ENCODE peak calls at places on chromosomes 16 and 17, in seven cellular contexts. F is brain microvascular endothelial cell, Y is IMR-90, R is tibial artery, M is stomach, C is thyroid gland, P is AG04450. I is an unnamed sample.

GRCh38 chr16:57589374-57589773 is 39.1 kb upstream of the ADGRG1 start:
- DNase-seq in F (no peak), Y (no peak), R (no peak), M (no peak), C (no peak), P (no peak), I (no peak)

GRCh38 chr16:68592466-68593337 is 52.4 kb upstream of the CDH3 start:
- DNase-seq in F (peak), Y (no peak), R (no peak), M (no peak), C (no peak), P (no peak), I (no peak)

GRCh38 chr17:21210411-21211076 is 3.4 kb downstream of the TMEM11 start:
- DNase-seq in F (no peak), Y (no peak), R (no peak), M (no peak), C (peak), P (no peak), I (no peak)

GRCh38 chr16:23537390-23537789 is 19.8 kb downstream of the EARS2 start:
- DNase-seq in F (no peak), Y (no peak), R (no peak), M (no peak), C (no peak), P (no peak), I (no peak)

GRCh38 chr16:4388275-4389021 is 16.8 kb downstream of the VASN start:
- DNase-seq in F (no peak), Y (no peak), R (no peak), M (no peak), C (no peak), P (no peak), I (no peak)

GRCh38 chr17:49850772-49851386 is 3.0 kb upstream of the TAC4 start:
- DNase-seq in F (no peak), Y (no peak), R (no peak), M (no peak), C (peak), P (no peak), I (no peak)

GRCh38 chr17:50817142-50817751 is 18.1 kb upstream of the WFIKKN2 start:
- DNase-seq in F (no peak), Y (no peak), R (no peak), M (peak), C (peak), P (no peak), I (no peak)

GRCh38 chr16:1691276-1691675 is 13.2 kb downstream of the JPT2 start:
- DNase-seq in F (peak), Y (peak), R (no peak), M (no peak), C (no peak), P (no peak), I (no peak)

GRCh38 chr17:40399185-40399584 is 18.5 kb downstream of the TOP2A start:
- DNase-seq in F (peak), Y (peak), R (no peak), M (no peak), C (no peak), P (peak), I (no peak)

GRCh38 chr16:2149630-2150417 is 1.4 kb downstream of the RAB26 start:
- DNase-seq in F (no peak), Y (no peak), R (no peak), M (no peak), C (no peak), P (no peak), I (no peak)

GRCh38 chr17:36127199-36127881 is 23.7 kb downstream of the CCL4 start:
- DNase-seq in F (no peak), Y (no peak), R (no peak), M (no peak), C (no peak), P (no peak), I (peak)

DNA sequence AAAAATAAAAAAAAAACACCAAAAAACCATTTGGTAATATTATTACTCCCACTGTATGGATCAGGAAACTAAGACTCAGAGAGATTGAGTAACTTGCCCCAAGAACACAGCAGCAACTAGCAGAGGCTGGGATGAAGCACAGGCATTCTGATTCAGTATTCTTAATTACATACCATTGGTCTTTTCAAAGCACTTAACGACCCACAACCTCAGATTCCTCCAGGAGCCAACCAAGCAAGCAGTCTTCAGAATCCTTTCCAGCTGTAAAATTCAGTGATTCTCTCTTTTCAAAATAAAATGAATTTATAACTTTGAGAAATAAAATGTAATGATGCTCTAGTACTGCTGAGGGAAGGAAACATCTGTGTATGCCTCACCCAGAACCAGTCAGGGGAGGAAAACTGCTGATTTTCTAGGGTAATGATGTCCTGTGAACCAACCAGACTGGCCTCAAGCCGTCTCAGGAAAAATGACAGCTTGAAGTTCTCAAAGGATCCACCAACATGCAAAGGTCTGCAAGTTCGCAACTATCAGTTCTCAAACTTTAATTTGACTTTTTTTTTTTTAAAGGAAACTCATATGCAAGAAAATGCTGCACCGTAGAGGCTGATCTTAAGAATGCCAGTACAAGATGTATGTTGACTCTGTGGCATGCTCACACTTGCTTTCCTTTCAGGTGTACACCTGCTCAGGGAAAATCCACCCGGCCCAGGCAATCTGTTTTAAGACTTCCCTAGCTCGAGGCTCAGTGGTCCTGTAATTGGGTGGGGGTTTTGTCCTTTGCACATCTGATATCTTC is 9.0 kb downstream of the CUEDC1 start:
- DNase-seq in F (no peak), Y (peak), R (no peak), M (no peak), C (peak), P (no peak), I (no peak)
- H3K4me3 ChIP-seq in F (peak), Y (peak), R (peak), M (peak), C (no peak), P (peak), I (peak)

GRCh38 chr17:1718362-1719165 is 5.9 kb upstream of the WDR81 start:
- DNase-seq in F (no peak), Y (no peak), R (no peak), M (no peak), C (peak), P (no peak), I (no peak)

GRCh38 chr17:1724869-1725641 is 551 bp downstream of the WDR81 start:
- DNase-seq in F (no peak), Y (no peak), R (peak), M (no peak), C (no peak), P (no peak), I (no peak)

GRCh38 chr17:1716912-1717695 is 6.9 kb upstream of the TLCD2 start:
- DNase-seq in F (peak), Y (peak), R (peak), M (peak), C (peak), P (peak), I (peak)

GRCh38 chr17:1724351-1724868 is at the start of gene WDR81:
- DNase-seq in F (peak), Y (peak), R (peak), M (peak), C (peak), P (no peak), I (peak)

GRCh38 chr17:1720856-1721386 is 3.6 kb upstream of the WDR81 start:
- DNase-seq in F (peak), Y (peak), R (peak), M (peak), C (peak), P (no peak), I (peak)
- TF ChIP-seq CTCF in F (peak), Y (peak), R (peak), M (no peak), C (peak), P (peak), I (peak)

DNA sequence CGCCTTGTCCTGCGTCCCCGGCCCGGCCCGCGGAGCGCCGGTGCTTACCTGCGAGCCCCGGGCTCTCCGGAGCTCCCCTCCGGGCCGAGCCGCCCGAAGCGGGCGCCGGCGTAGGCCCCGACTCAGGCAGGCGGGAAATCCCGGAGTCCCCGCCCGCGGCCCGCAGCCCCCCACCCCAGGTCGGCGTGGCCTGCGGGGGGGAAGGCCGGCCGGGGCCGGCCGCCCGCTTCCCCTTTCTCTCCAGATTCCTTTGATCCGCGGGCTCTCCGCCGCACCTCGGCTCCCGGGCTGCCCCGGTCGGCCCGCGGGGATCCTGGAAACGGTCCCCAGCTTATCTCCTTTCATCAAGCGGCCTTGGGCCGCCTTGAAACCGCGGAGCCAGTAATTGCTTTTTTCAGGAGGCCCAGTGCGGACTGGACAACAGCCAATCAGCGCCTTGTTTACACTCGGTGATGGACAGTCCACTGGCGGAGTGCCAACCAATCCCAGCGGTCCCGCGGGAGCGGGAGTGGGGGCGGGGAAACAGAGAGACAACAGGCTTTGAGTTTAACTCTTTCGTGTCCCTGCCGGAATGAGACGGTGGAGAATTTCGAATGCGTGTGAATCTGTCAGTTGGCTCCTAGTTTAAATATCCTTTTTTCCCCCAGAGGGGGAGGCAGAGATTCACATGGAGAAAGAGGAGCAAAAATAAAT is 1.4 kb upstream of the BAHCC1 start:
- DNase-seq in F (peak), Y (peak), R (peak), M (peak), C (peak), P (peak), I (peak)
- H3K4me3 ChIP-seq in F (peak), Y (peak), R (peak), M (peak), C (peak), P (peak), I (no peak)

DNA sequence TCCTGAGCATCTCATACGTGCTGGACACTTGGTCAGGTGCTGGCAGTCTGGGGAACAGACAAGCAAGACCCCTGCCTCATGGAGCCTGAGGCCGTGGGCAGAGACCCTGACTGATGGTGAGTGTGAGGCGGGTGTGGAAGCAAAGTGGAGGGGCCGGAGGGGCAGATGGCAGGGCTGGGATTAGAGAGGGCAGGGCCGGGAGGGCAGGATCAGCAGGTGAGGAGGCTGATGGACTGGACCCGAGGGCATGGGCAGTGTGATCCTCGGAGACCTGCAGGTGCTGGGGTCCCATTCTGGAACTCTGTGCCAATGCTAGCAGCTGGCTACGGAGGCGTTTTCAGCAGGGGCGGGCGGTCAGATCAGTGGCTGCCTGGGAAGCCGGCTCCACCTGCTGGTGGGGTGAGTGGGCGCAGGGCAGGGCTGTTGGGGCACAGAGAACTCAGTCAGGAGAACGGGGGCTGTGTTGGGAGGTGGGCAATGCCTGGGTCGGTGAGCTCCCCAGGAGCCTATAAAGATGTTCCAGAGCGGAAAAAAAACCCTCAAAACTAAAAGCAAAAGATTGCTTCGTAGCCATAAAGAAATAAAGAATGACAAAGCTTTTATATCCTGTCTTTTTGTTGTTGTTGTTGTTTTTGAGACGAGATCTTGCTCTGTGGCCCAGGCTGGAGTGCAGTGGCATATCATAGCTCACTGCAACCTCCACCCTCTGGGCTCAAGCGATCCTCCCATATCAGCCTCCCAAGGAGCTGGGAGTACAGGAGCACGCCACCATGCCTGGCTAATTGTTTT is 8.9 kb upstream of the C16orf74 start:
- DNase-seq in F (no peak), Y (no peak), R (no peak), M (peak), C (no peak), P (no peak), I (no peak)
- TF ChIP-seq CTCF in F (peak), Y (peak), R (no peak), M (no peak), C (no peak), P (peak), I (peak)

GRCh38 chr16:21302454-21302853 is 24.4 kb upstream of the CRYM start:
- DNase-seq in F (no peak), Y (peak), R (no peak), M (no peak), C (no peak), P (no peak), I (no peak)
- H3K4me3 ChIP-seq in F (peak), Y (peak), R (peak), M (no peak), C (no peak), P (peak), I (peak)

GRCh38 chr16:66273644-66274334 is 92.7 kb upstream of the CDH5 start:
- DNase-seq in F (no peak), Y (peak), R (no peak), M (no peak), C (no peak), P (no peak), I (no peak)
- TF ChIP-seq CTCF in F (peak), Y (peak), R (no peak), M (no peak), C (no peak), P (no peak), I (no peak)

GRCh38 chr17:71229036-71229435 is 891.8 kb upstream of the SOX9 start:
- DNase-seq in F (no peak), Y (peak), R (no peak), M (no peak), C (no peak), P (no peak), I (no peak)

DNA sequence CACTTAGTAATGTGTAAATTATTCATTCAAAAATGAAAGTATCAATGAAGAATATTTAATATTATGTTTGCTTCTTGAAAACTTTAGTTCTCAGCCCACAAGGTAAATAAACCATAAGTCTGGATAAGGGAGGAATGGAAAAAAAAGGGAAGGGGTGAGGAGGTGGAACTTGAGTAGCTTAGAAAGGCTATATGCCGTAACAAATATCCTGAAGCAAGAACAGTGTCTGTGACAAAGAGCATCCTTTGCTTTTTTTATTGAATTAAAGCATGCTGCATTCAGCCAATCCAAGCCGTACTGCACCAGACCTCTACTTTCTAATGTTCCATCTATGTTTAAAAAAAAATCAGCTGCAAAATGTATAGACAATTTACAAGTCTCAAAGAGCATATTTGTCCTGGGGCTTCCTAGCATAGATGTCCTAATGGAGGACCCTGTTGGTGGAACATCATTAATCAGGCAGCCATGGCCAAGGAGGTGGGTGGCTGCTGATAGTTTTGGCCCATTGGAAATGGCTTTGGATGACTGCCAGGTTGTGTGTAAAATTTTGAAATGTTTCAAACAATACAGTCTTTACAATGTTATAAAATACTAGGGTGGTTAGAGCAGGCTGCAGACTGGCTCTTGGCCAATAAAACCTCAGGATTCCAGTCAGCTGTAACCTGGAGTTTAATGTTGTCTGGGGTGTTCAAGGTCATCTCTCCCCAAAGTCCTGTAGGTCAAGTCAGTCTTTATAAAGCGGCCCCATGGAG is 895.8 kb upstream of the SOX9 start:
- DNase-seq in F (no peak), Y (no peak), R (no peak), M (no peak), C (peak), P (no peak), I (no peak)
- H3K4me3 ChIP-seq in F (no peak), Y (no peak), R (no peak), M (no peak), C (no peak), P (no peak), I (no peak)

GRCh38 chr16:28279006-28279405 is 13.3 kb upstream of the SBK1 start:
- DNase-seq in F (no peak), Y (no peak), R (no peak), M (no peak), C (no peak), P (no peak), I (no peak)
- TF ChIP-seq CTCF in F (no peak), Y (no peak), R (no peak), M (no peak), C (no peak), P (no peak), I (no peak)

GRCh38 chr17:76353599-76354316 is at the start of gene PRPSAP1:
- DNase-seq in F (peak), Y (peak), R (peak), M (peak), C (peak), P (peak), I (peak)

GRCh38 chr17:76351526-76352071 is 2.1 kb downstream of the PRPSAP1 start:
- DNase-seq in F (no peak), Y (no peak), R (no peak), M (no peak), C (peak), P (no peak), I (no peak)

GRCh38 chr17:76354747-76355310 is 1.1 kb upstream of the PRPSAP1 start:
- DNase-seq in F (no peak), Y (no peak), R (no peak), M (no peak), C (no peak), P (no peak), I (no peak)

GRCh38 chr17:76354317-76354729 is 607 bp upstream of the PRPSAP1 start:
- DNase-seq in F (no peak), Y (no peak), R (no peak), M (no peak), C (no peak), P (no peak), I (no peak)

DNA sequence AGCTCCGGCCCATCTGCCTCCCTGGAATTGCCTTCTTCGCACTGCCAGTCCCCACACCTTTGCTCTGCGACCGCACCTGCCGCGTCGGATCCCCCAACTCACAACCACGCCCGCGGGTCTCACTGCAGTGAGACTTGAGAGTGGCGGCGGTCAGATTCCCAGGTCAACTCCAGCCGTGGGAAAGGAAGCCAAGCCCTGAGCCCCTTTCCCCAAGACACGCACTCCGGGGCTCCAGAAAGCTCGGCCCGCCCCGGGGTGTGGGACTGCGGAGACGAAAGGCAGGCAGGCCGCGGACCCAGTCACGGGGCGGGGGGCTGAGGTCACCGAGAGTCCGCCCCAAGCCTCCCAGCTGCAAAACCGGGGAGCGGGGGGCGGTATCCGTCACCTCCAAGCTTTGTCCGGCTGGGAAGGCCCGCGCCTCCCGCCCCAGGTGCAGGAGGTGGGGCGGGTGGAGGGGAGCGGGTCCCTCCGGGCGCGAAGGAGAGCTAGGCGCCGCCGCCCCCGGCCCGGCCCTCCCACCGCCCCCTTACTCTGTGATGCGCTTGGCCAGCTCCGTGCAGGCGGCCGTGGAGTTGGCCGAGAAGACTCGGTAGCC is 615 bp downstream of the PRPSAP1 start:
- DNase-seq in F (no peak), Y (no peak), R (no peak), M (peak), C (peak), P (no peak), I (no peak)
- H3K4me3 ChIP-seq in F (peak), Y (peak), R (peak), M (peak), C (peak), P (peak), I (peak)

DNA sequence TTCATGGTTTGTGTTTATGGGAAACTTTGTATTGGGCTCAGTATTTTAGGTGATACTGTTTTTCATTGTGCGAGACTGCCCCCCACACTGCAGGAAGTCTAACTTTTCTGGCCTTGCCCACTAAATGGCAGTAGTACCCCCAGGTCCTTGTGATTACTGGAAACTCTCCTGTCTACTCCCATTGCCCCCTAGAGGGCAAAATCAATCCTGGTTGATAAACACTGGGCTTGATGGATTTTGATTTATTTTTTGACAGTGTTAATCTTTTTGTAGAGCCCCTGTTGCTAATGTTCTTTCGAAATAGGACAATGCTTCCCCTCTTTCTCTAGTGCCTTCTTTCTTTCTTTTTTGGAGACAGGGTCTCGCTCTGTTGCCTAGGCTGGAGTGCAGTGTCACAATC is 15.5 kb downstream of the METTL9 start:
- DNase-seq in F (no peak), Y (no peak), R (no peak), M (no peak), C (no peak), P (no peak), I (no peak)
- TF ChIP-seq CTCF in F (peak), Y (no peak), R (no peak), M (no peak), C (no peak), P (peak), I (peak)